ENCODE peak calls at places on chromosomes 12 and 14, in seven cellular contexts. One of them, this sample, is unnamed.
A peak's percentile ranks its signal among the peaks of the same experiment; 100 is the strongest.

GRCh38 chr14:99360774-99361595 is 89.0 kb upstream of the BCL11B start:
- DNase-seq in A549: peak; percentile 22
- DNase-seq in K562: peak; percentile 90
- DNase-seq in mesendoderm: peak; percentile 48
- DNase-seq in IMR-90: no peak
- DNase-seq in fibroblast of lung: no peak
- DNase-seq in neural progenitor cell: no peak
- DNase-seq in this sample: peak; percentile 22

GRCh38 chr12:1104088-1104800 is 113.2 kb downstream of the ERC1 start:
- DNase-seq in A549: no peak
- DNase-seq in K562: no peak
- DNase-seq in mesendoderm: no peak
- DNase-seq in IMR-90: no peak
- DNase-seq in fibroblast of lung: no peak
- DNase-seq in neural progenitor cell: no peak
- DNase-seq in this sample: peak; percentile 43

GRCh38 chr12:94240171-94240570 is 91.8 kb downstream of the PLXNC1 start:
- DNase-seq in A549: no peak
- DNase-seq in K562: no peak
- DNase-seq in mesendoderm: no peak
- DNase-seq in IMR-90: no peak
- DNase-seq in fibroblast of lung: no peak
- DNase-seq in neural progenitor cell: no peak
- DNase-seq in this sample: peak; percentile 90

GRCh38 chr14:34931206-34931605 is 51.6 kb upstream of the SRP54 start:
- DNase-seq in A549: no peak
- DNase-seq in K562: no peak
- DNase-seq in mesendoderm: no peak
- DNase-seq in IMR-90: peak; percentile 11
- DNase-seq in fibroblast of lung: no peak
- DNase-seq in neural progenitor cell: no peak
- DNase-seq in this sample: peak; percentile 28

GRCh38 chr14:95068521-95068920 is 88.8 kb downstream of the DICER1 start:
- DNase-seq in A549: no peak
- DNase-seq in K562: no peak
- DNase-seq in mesendoderm: no peak
- DNase-seq in IMR-90: no peak
- DNase-seq in fibroblast of lung: no peak
- DNase-seq in neural progenitor cell: no peak
- DNase-seq in this sample: no peak

GRCh38 chr14:95299271-95299670 is 20.4 kb downstream of the CLMN start:
- DNase-seq in A549: no peak
- DNase-seq in K562: no peak
- DNase-seq in mesendoderm: no peak
- DNase-seq in IMR-90: no peak
- DNase-seq in fibroblast of lung: no peak
- DNase-seq in neural progenitor cell: no peak
- DNase-seq in this sample: peak; percentile 69

GRCh38 chr14:92898732-92899131 is 24.2 kb upstream of the CHGA start:
- DNase-seq in A549: no peak
- DNase-seq in K562: no peak
- DNase-seq in mesendoderm: no peak
- DNase-seq in IMR-90: no peak
- DNase-seq in fibroblast of lung: no peak
- DNase-seq in neural progenitor cell: no peak
- DNase-seq in this sample: no peak

GRCh38 chr12:19507823-19508222 is 68.5 kb downstream of the AEBP2 start:
- DNase-seq in A549: no peak
- DNase-seq in K562: no peak
- DNase-seq in mesendoderm: no peak
- DNase-seq in IMR-90: peak; percentile 19
- DNase-seq in fibroblast of lung: no peak
- DNase-seq in neural progenitor cell: no peak
- DNase-seq in this sample: no peak

GRCh38 chr14:23439107-23439835 is 3.8 kb upstream of the MYH7 start:
- DNase-seq in A549: no peak
- DNase-seq in K562: no peak
- DNase-seq in mesendoderm: no peak
- DNase-seq in IMR-90: no peak
- DNase-seq in fibroblast of lung: no peak
- DNase-seq in neural progenitor cell: no peak
- DNase-seq in this sample: no peak

GRCh38 chr12:110679201-110679600 is 9.7 kb downstream of the HVCN1 start:
- DNase-seq in A549: no peak
- DNase-seq in K562: no peak
- DNase-seq in mesendoderm: no peak
- DNase-seq in IMR-90: no peak
- DNase-seq in fibroblast of lung: no peak
- DNase-seq in neural progenitor cell: no peak
- DNase-seq in this sample: no peak
- H3K27ac ChIP-seq in A549: no peak overlapping the region
- H3K27ac ChIP-seq in K562: no peak overlapping the region
- H3K27ac ChIP-seq in mesendoderm: no peak overlapping the region
- H3K27ac ChIP-seq in IMR-90: no peak overlapping the region
- H3K27ac ChIP-seq in fibroblast of lung: no peak overlapping the region
- H3K27ac ChIP-seq in neural progenitor cell: no peak overlapping the region
- H3K27ac ChIP-seq in this sample: no peak overlapping the region

GRCh38 chr12:89166525-89166934 is 185.8 kb downstream of the DUSP6 start:
- DNase-seq in A549: no peak
- DNase-seq in K562: no peak
- DNase-seq in mesendoderm: peak; percentile 25
- DNase-seq in IMR-90: peak; percentile 60
- DNase-seq in fibroblast of lung: peak; percentile 68
- DNase-seq in neural progenitor cell: no peak
- DNase-seq in this sample: peak; percentile 37
- H3K4me3 ChIP-seq in A549: no peak overlapping the region
- H3K4me3 ChIP-seq in K562: no peak overlapping the region
- H3K4me3 ChIP-seq in mesendoderm: no peak overlapping the region
- H3K4me3 ChIP-seq in IMR-90: no peak overlapping the region
- H3K4me3 ChIP-seq in fibroblast of lung: no peak overlapping the region
- H3K4me3 ChIP-seq in neural progenitor cell: no peak overlapping the region
- H3K4me3 ChIP-seq in this sample: no peak overlapping the region

GRCh38 chr12:127209318-127209717 is 1057.7 kb upstream of the TMEM132C start:
- DNase-seq in A549: no peak
- DNase-seq in K562: no peak
- DNase-seq in mesendoderm: no peak
- DNase-seq in IMR-90: no peak
- DNase-seq in fibroblast of lung: no peak
- DNase-seq in neural progenitor cell: no peak
- DNase-seq in this sample: no peak

GRCh38 chr12:127214196-127214595 is 1052.8 kb upstream of the TMEM132C start:
- DNase-seq in A549: no peak
- DNase-seq in K562: no peak
- DNase-seq in mesendoderm: no peak
- DNase-seq in IMR-90: no peak
- DNase-seq in fibroblast of lung: no peak
- DNase-seq in neural progenitor cell: no peak
- DNase-seq in this sample: no peak
- H3K4me2 ChIP-seq in A549: no peak overlapping the region
- H3K4me2 ChIP-seq in K562: no peak overlapping the region
- H3K4me2 ChIP-seq in mesendoderm: no peak overlapping the region
- H3K4me2 ChIP-seq in IMR-90: no peak overlapping the region
- H3K4me2 ChIP-seq in fibroblast of lung: no peak overlapping the region
- H3K4me2 ChIP-seq in neural progenitor cell: no peak overlapping the region
- H3K4me2 ChIP-seq in this sample: no peak overlapping the region

DNA sequence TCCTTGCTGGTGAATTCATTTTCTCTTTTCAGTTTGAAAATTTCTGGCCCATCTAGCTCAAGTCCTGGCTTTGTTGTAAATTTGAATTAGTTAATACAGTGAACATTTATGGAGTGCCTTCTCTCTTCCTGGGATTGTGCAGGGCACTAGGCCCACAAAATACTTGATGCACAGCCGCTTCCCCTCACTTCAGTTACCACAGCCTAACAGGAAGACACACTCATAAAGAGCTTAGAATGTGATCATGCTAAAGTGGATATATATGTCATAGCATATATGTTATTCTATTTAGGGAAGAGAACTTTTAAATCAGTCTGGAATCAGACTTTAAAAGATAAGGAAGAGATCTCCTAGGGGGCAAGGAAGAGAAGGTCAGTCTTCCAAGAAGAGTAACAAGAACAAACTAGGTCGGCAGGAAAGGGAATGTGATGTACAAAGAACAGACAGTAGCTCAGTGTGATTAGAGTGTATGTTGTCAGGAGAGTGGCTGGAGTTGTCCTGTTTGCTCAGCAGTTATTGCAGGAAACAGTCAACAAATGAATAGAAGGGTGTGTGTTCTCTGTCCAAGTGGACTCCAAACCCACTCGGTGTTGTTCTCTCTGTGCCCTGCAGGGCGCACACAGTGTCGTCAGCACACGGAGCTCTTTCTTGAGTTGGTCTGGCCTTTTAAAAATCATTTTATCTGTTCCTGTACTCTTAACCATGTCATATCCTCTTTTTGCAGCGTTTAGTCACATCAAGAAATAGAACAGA is 74.4 kb downstream of the DAAM1 start:
- DNase-seq in A549: no peak
- DNase-seq in K562: no peak
- DNase-seq in mesendoderm: no peak
- DNase-seq in IMR-90: no peak
- DNase-seq in fibroblast of lung: no peak
- DNase-seq in neural progenitor cell: no peak
- DNase-seq in this sample: no peak
- H3K27ac ChIP-seq in A549: no peak overlapping the region
- H3K27ac ChIP-seq in K562: no peak overlapping the region
- H3K27ac ChIP-seq in mesendoderm: no peak overlapping the region
- H3K27ac ChIP-seq in IMR-90: no peak overlapping the region
- H3K27ac ChIP-seq in fibroblast of lung: no peak overlapping the region
- H3K27ac ChIP-seq in neural progenitor cell: no peak overlapping the region
- H3K27ac ChIP-seq in this sample: no peak overlapping the region

GRCh38 chr12:6627598-6627997 is 8.2 kb downstream of the LPAR5 start:
- DNase-seq in A549: no peak
- DNase-seq in K562: peak; percentile 33
- DNase-seq in mesendoderm: no peak
- DNase-seq in IMR-90: no peak
- DNase-seq in fibroblast of lung: no peak
- DNase-seq in neural progenitor cell: no peak
- DNase-seq in this sample: peak; percentile 84

GRCh38 chr12:6635375-6635855 is 344 bp downstream of the LPAR5 start:
- DNase-seq in A549: no peak
- DNase-seq in K562: peak; percentile 34
- DNase-seq in mesendoderm: peak; percentile 74
- DNase-seq in IMR-90: no peak
- DNase-seq in fibroblast of lung: no peak
- DNase-seq in neural progenitor cell: no peak
- DNase-seq in this sample: peak; percentile 86

GRCh38 chr12:6632026-6632978 is 3.5 kb downstream of the LPAR5 start:
- DNase-seq in A549: no peak
- DNase-seq in K562: no peak
- DNase-seq in mesendoderm: no peak
- DNase-seq in IMR-90: no peak
- DNase-seq in fibroblast of lung: no peak
- DNase-seq in neural progenitor cell: peak; percentile 61
- DNase-seq in this sample: peak; percentile 96

GRCh38 chr12:6630696-6631095 is 5.1 kb downstream of the LPAR5 start:
- DNase-seq in A549: no peak
- DNase-seq in K562: no peak
- DNase-seq in mesendoderm: no peak
- DNase-seq in IMR-90: no peak
- DNase-seq in fibroblast of lung: no peak
- DNase-seq in neural progenitor cell: no peak
- DNase-seq in this sample: no peak

GRCh38 chr12:6631549-6631961 is 4.2 kb downstream of the LPAR5 start:
- DNase-seq in A549: no peak
- DNase-seq in K562: no peak
- DNase-seq in mesendoderm: no peak
- DNase-seq in IMR-90: no peak
- DNase-seq in fibroblast of lung: no peak
- DNase-seq in neural progenitor cell: no peak
- DNase-seq in this sample: peak; percentile 54
- H3K4me3 ChIP-seq in A549: no peak overlapping the region
- H3K4me3 ChIP-seq in K562: no peak overlapping the region
- H3K4me3 ChIP-seq in mesendoderm: no peak overlapping the region
- H3K4me3 ChIP-seq in IMR-90: no peak overlapping the region
- H3K4me3 ChIP-seq in fibroblast of lung: no peak overlapping the region
- H3K4me3 ChIP-seq in neural progenitor cell: no peak overlapping the region
- H3K4me3 ChIP-seq in this sample: peak overlapping the region; percentile 68

GRCh38 chr12:63937381-63938168 is 93.1 kb downstream of the SRGAP1 start:
- DNase-seq in A549: no peak
- DNase-seq in K562: no peak
- DNase-seq in mesendoderm: no peak
- DNase-seq in IMR-90: no peak
- DNase-seq in fibroblast of lung: no peak
- DNase-seq in neural progenitor cell: no peak
- DNase-seq in this sample: no peak
- H3K4me2 ChIP-seq in A549: no peak overlapping the region
- H3K4me2 ChIP-seq in K562: no peak overlapping the region
- H3K4me2 ChIP-seq in mesendoderm: no peak overlapping the region
- H3K4me2 ChIP-seq in IMR-90: no peak overlapping the region
- H3K4me2 ChIP-seq in fibroblast of lung: no peak overlapping the region
- H3K4me2 ChIP-seq in neural progenitor cell: no peak overlapping the region
- H3K4me2 ChIP-seq in this sample: no peak overlapping the region

GRCh38 chr12:41869432-41869831 is 275.2 kb downstream of the GXYLT1 start:
- DNase-seq in A549: no peak
- DNase-seq in K562: no peak
- DNase-seq in mesendoderm: peak; percentile 16
- DNase-seq in IMR-90: no peak
- DNase-seq in fibroblast of lung: no peak
- DNase-seq in neural progenitor cell: peak; percentile 14
- DNase-seq in this sample: no peak
- H3K27ac ChIP-seq in A549: no peak overlapping the region
- H3K27ac ChIP-seq in K562: no peak overlapping the region
- H3K27ac ChIP-seq in mesendoderm: no peak overlapping the region
- H3K27ac ChIP-seq in IMR-90: no peak overlapping the region
- H3K27ac ChIP-seq in fibroblast of lung: no peak overlapping the region
- H3K27ac ChIP-seq in neural progenitor cell: no peak overlapping the region
- H3K27ac ChIP-seq in this sample: no peak overlapping the region

DNA sequence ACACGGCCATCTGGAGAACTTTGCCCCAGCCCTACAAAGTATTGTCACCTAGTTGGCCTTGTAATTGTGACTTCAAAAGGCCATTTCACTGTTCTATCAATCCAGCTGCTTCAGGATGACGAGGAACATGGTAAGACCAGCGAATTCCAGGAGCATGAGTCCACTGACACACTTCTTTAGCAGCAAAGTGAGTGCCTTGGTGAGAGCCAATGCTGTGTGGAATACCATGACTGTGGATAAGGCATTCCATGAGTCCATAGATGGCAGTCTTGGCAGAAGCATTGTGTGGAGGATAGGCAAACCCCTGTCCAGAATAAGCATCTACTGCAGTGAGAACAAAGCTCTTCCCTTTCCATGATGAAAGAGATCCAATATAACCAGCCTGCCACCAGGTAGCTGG is 1009.1 kb upstream of the USP15 start:
- DNase-seq in A549: no peak
- DNase-seq in K562: no peak
- DNase-seq in mesendoderm: no peak
- DNase-seq in IMR-90: no peak
- DNase-seq in fibroblast of lung: no peak
- DNase-seq in neural progenitor cell: no peak
- DNase-seq in this sample: no peak
- H3K4me3 ChIP-seq in A549: no peak overlapping the region
- H3K4me3 ChIP-seq in K562: no peak overlapping the region
- H3K4me3 ChIP-seq in mesendoderm: no peak overlapping the region
- H3K4me3 ChIP-seq in IMR-90: no peak overlapping the region
- H3K4me3 ChIP-seq in fibroblast of lung: no peak overlapping the region
- H3K4me3 ChIP-seq in neural progenitor cell: no peak overlapping the region
- H3K4me3 ChIP-seq in this sample: no peak overlapping the region

This sample was measured in OCI-LY7.